ENCODE peak calls at places on chromosomes 6 and 20, in nine cellular contexts. K is aorta; F is GM23338; H is adrenal gland; A is CD8-positive, alpha-beta T cell; G is fibroblast of lung; X is HepG2; C is H1; I is prostate gland. J is an unnamed sample.

GRCh38 chr6:32895006-32895345 is 41.0 kb downstream of the PSMB9 start:
- DNase-seq in C (no peak), G (no peak), F (no peak), K (no peak), I (no peak), H (no peak), X (no peak), A (no peak), J (no peak)

GRCh38 chr20:23304616-23305015 is 46.0 kb upstream of the NXT1 start:
- DNase-seq in X (no peak), K (no peak), I (no peak), H (no peak), A (no peak), F (no peak), G (no peak), C (no peak), J (no peak)

GRCh38 chr6:33407132-33407718 is 3.6 kb upstream of the PHF1 start:
- DNase-seq in G (peak), K (no peak), C (no peak), X (peak), A (no peak), H (no peak), F (no peak), I (no peak), J (no peak)

GRCh38 chr20:8722277-8722928 is 346.5 kb upstream of the PLCB4 start:
- DNase-seq in K (no peak), I (peak), C (no peak), A (no peak), H (peak), G (peak), X (peak), F (peak), J (no peak)

GRCh38 chr6:85127179-85127498 is 322.7 kb upstream of the NT5E start:
- DNase-seq in F (no peak), I (no peak), C (no peak), G (no peak), X (no peak), A (no peak), K (no peak), H (no peak), J (no peak)

GRCh38 chr6:101231606-101232235 is 161.8 kb upstream of the GRIK2 start:
- DNase-seq in C (no peak), H (no peak), K (no peak), G (no peak), I (no peak), X (no peak), F (no peak), A (no peak), J (no peak)

GRCh38 chr6:4778086-4778485 is 1.9 kb downstream of the CDYL start:
- DNase-seq in A (no peak), F (no peak), I (no peak), X (no peak), C (no peak), K (no peak), G (no peak), H (no peak), J (no peak)

GRCh38 chr20:25059866-25060465 is 2.0 kb upstream of the ACSS1 start:
- DNase-seq in H (peak), K (no peak), X (no peak), I (no peak), C (no peak), F (no peak), G (no peak), A (no peak), J (peak)

GRCh38 chr6:150876598-150876997 is 11.1 kb downstream of the MTHFD1L start:
- DNase-seq in F (peak), G (peak), K (peak), X (no peak), I (peak), C (no peak), H (peak), A (no peak), J (no peak)

GRCh38 chr6:99225172-99225571 is 124.3 kb downstream of the FAXC start:
- DNase-seq in G (no peak), F (no peak), C (no peak), A (no peak), H (no peak), X (no peak), I (no peak), K (no peak), J (no peak)

GRCh38 chr6:44702292-44702691 is 314.8 kb downstream of the CDC5L start:
- DNase-seq in G (no peak), C (no peak), F (no peak), X (no peak), A (no peak), K (no peak), I (no peak), H (no peak), J (no peak)

GRCh38 chr6:138999949-139000725 is 12.1 kb upstream of the REPS1 start:
- DNase-seq in H (no peak), I (no peak), K (no peak), X (no peak), G (no peak), F (no peak), C (no peak), A (no peak), J (no peak)

GRCh38 chr6:57064809-57065208 is 18.3 kb downstream of the KIAA1586 start:
- DNase-seq in G (no peak), K (no peak), A (no peak), C (no peak), I (no peak), X (no peak), F (no peak), H (no peak), J (no peak)

GRCh38 chr6:132300323-132300949 is 100.8 kb downstream of the MOXD1 start:
- DNase-seq in G (peak), X (peak), H (peak), A (no peak), C (no peak), I (no peak), K (no peak), F (peak), J (no peak)

GRCh38 chr6:157397660-157398059 is 16.7 kb downstream of the ZDHHC14 start:
- DNase-seq in I (no peak), H (no peak), A (no peak), X (no peak), F (no peak), G (no peak), K (no peak), C (no peak), J (no peak)

GRCh38 chr20:51884561-51884960 is 82.2 kb upstream of the SALL4 start:
- DNase-seq in I (no peak), C (no peak), H (no peak), K (no peak), F (no peak), G (peak), X (no peak), A (no peak), J (no peak)

GRCh38 chr6:138482816-138483215 is 16.5 kb downstream of the NHSL1 start:
- DNase-seq in C (no peak), K (no peak), H (no peak), F (no peak), G (no peak), X (no peak), I (no peak), A (no peak), J (no peak)

GRCh38 chr6:41648070-41648585 is 9.9 kb downstream of the MDFI start:
- DNase-seq in X (no peak), A (no peak), F (no peak), C (no peak), K (peak), H (no peak), G (no peak), I (no peak), J (no peak)

GRCh38 chr6:129598244-129599187 is 111.5 kb downstream of the ARHGAP18 start:
- DNase-seq in K (no peak), A (no peak), X (peak), C (no peak), G (peak), I (peak), F (peak), H (no peak), J (no peak)

GRCh38 chr6:130927305-130927704 is 100.1 kb downstream of the SMLR1 start:
- DNase-seq in I (no peak), G (no peak), K (no peak), X (peak), C (no peak), F (no peak), A (no peak), H (no peak), J (no peak)

GRCh38 chr6:152049502-152049901 is 242.0 kb downstream of the ESR1 start:
- DNase-seq in G (no peak), C (no peak), A (no peak), X (no peak), K (no peak), H (no peak), I (no peak), F (no peak), J (no peak)

GRCh38 chr6:158660331-158660730 is 10.5 kb downstream of the SYTL3 start:
- DNase-seq in C (peak), F (peak), I (peak), G (peak), X (no peak), K (no peak), A (peak), H (no peak), J (no peak)

GRCh38 chr6:12516070-12516469 is 200.5 kb upstream of the PHACTR1 start:
- DNase-seq in G (peak), C (no peak), A (no peak), I (no peak), K (no peak), X (no peak), H (peak), F (no peak), J (no peak)

GRCh38 chr6:81793811-81794210 is 41.3 kb upstream of the TENT5A start:
- DNase-seq in G (peak), X (no peak), C (no peak), K (no peak), F (no peak), H (no peak), I (no peak), A (no peak), J (no peak)

GRCh38 chr6:11601776-11602605 is 64.4 kb downstream of the TMEM170B start:
- DNase-seq in K (no peak), I (no peak), G (no peak), H (no peak), C (no peak), X (no peak), F (no peak), A (no peak), J (no peak)

GRCh38 chr6:43807228-43808061 is 37.4 kb downstream of the VEGFA start:
- DNase-seq in X (peak), K (no peak), G (peak), I (no peak), A (no peak), C (no peak), H (peak), F (no peak), J (no peak)

GRCh38 chr6:149455028-149455732 is 29.6 kb downstream of the ZC3H12D start:
- DNase-seq in A (no peak), F (no peak), G (no peak), K (no peak), C (no peak), X (no peak), I (no peak), H (no peak), J (no peak)

GRCh38 chr6:63579937-63580703 is 7.8 kb downstream of the LOC128125822 start:
- DNase-seq in X (no peak), I (no peak), F (no peak), A (no peak), H (no peak), G (no peak), K (no peak), C (no peak), J (no peak)

GRCh38 chr6:33577106-33577535 is 3.0 kb downstream of the BAK1 start:
- DNase-seq in C (no peak), F (no peak), X (no peak), G (no peak), I (no peak), A (no peak), H (peak), K (peak), J (peak)

GRCh38 chr6:42911171-42912021 is 4.5 kb upstream of the PTCRA start:
- DNase-seq in F (peak), C (peak), G (no peak), X (no peak), K (no peak), I (no peak), H (no peak), A (no peak), J (no peak)

GRCh38 chr6:154408906-154409500 is 52.4 kb upstream of the IPCEF1 start:
- DNase-seq in I (no peak), A (no peak), H (no peak), X (no peak), C (no peak), G (peak), K (no peak), F (peak), J (no peak)

GRCh38 chr6:8499540-8499939 is 64.2 kb upstream of the SLC35B3 start:
- DNase-seq in X (peak), I (no peak), F (peak), C (no peak), G (peak), A (no peak), K (no peak), H (no peak), J (no peak)

GRCh38 chr6:14533446-14533845 is 415.9 kb downstream of the CD83 start:
- DNase-seq in K (no peak), A (no peak), C (no peak), H (no peak), G (peak), X (no peak), I (no peak), F (no peak), J (no peak)

GRCh38 chr6:134063966-134064445 is 11.6 kb upstream of the SLC2A12 start:
- DNase-seq in F (peak), I (peak), G (peak), C (no peak), H (peak), A (peak), X (peak), K (peak), J (no peak)

GRCh38 chr20:9119776-9120175 is 50.9 kb downstream of the PLCB4 start:
- DNase-seq in G (no peak), F (no peak), I (peak), K (peak), X (no peak), A (no peak), C (no peak), H (no peak), J (no peak)

GRCh38 chr6:139480356-139480833 is 105.9 kb upstream of the CITED2 start:
- DNase-seq in K (no peak), I (no peak), H (no peak), C (no peak), F (no peak), G (peak), X (peak), A (no peak), J (no peak)

GRCh38 chr6:78835817-78836216 is 31.5 kb upstream of the IRAK1BP1 start:
- DNase-seq in G (no peak), C (no peak), I (no peak), F (no peak), K (no peak), A (no peak), H (no peak), X (no peak), J (no peak)

GRCh38 chr20:44129996-44130718 is 56.8 kb downstream of the JPH2 start:
- DNase-seq in F (no peak), I (no peak), A (no peak), X (no peak), K (peak), C (no peak), G (no peak), H (no peak), J (no peak)
- H3K4me3 ChIP-seq in F (no peak), I (no peak), A (no peak), X (no peak), K (no peak), C (no peak), G (no peak), H (no peak), J (no peak)

GRCh38 chr6:161061576-161061975 is 70.0 kb downstream of the MAP3K4 start:
- DNase-seq in A (no peak), X (no peak), C (no peak), F (no peak), G (no peak), I (no peak), H (no peak), K (no peak), J (no peak)
- H3K27ac ChIP-seq in A (no peak), X (no peak), C (no peak), F (no peak), G (no peak), I (no peak), H (no peak), K (no peak), J (no peak)

GRCh38 chr6:70363741-70364493 is 49.4 kb upstream of the FAM135A start:
- DNase-seq in G (no peak), K (no peak), A (no peak), F (peak), X (no peak), I (no peak), C (no peak), H (no peak), J (no peak)
- H3K4me3 ChIP-seq in G (no peak), K (no peak), A (no peak), F (no peak), X (no peak), I (no peak), C (no peak), H (no peak), J (no peak)

GRCh38 chr6:73706971-73707370 is 11.0 kb downstream of the CD109 start:
- DNase-seq in G (no peak), C (no peak), I (no peak), H (no peak), K (no peak), F (no peak), A (no peak), X (no peak), J (no peak)

GRCh38 chr6:73703514-73703913 is 7.5 kb downstream of the CD109 start:
- DNase-seq in A (no peak), I (no peak), X (no peak), F (no peak), C (no peak), K (no peak), H (no peak), G (no peak), J (no peak)

GRCh38 chr6:73702444-73702843 is 6.4 kb downstream of the CD109 start:
- DNase-seq in F (no peak), A (no peak), H (no peak), X (no peak), G (no peak), K (no peak), C (no peak), I (no peak), J (no peak)

GRCh38 chr6:73704260-73704659 is 8.3 kb downstream of the CD109 start:
- DNase-seq in A (no peak), C (no peak), K (no peak), F (no peak), X (peak), G (peak), I (peak), H (no peak), J (peak)

GRCh38 chr6:73704798-73705197 is 8.8 kb downstream of the CD109 start:
- DNase-seq in K (no peak), I (no peak), H (no peak), X (no peak), G (no peak), C (no peak), F (no peak), A (no peak), J (no peak)
- H3K27ac ChIP-seq in K (no peak), I (peak), H (no peak), X (no peak), G (peak), C (no peak), F (no peak), A (no peak), J (peak)